ENCODE peak calls at places on chromosomes 3 and 15, in four cellular contexts. One of them, this sample, is unnamed.

GRCh38 chr3:105409364-105409763 is 42.7 kb downstream of the ALCAM start:
- DNase-seq in NCI-H1930: no peak
- DNase-seq in neuronal stem cell: no peak
- DNase-seq in amniotic stem cell: no peak
- DNase-seq in this sample: no peak

GRCh38 chr3:67460841-67461240 is 193.6 kb downstream of the SUCLG2 start:
- DNase-seq in NCI-H1930: no peak
- DNase-seq in neuronal stem cell: no peak
- DNase-seq in amniotic stem cell: no peak
- DNase-seq in this sample: no peak

GRCh38 chr3:141402476-141403171 is 34.3 kb downstream of the ZBTB38 start:
- DNase-seq in neuronal stem cell: peak
- DNase-seq in amniotic stem cell: no peak
- DNase-seq in NCI-H1930: no peak
- DNase-seq in this sample: peak

GRCh38 chr15:25170113-25170731 is 215.4 kb downstream of the SNRPN start:
- DNase-seq in neuronal stem cell: no peak
- DNase-seq in NCI-H1930: no peak
- DNase-seq in amniotic stem cell: no peak
- DNase-seq in this sample: no peak

GRCh38 chr15:78991476-78991875 is 46.6 kb upstream of the CTSH start:
- DNase-seq in neuronal stem cell: no peak
- DNase-seq in amniotic stem cell: no peak
- DNase-seq in NCI-H1930: no peak
- DNase-seq in this sample: no peak

GRCh38 chr3:61168286-61168685 is 83.0 kb downstream of the FHIT start:
- DNase-seq in NCI-H1930: no peak
- DNase-seq in amniotic stem cell: no peak
- DNase-seq in neuronal stem cell: no peak
- DNase-seq in this sample: no peak

GRCh38 chr3:17157713-17158112 is 273.0 kb downstream of the PLCL2 start:
- DNase-seq in neuronal stem cell: no peak
- DNase-seq in NCI-H1930: no peak
- DNase-seq in amniotic stem cell: no peak
- DNase-seq in this sample: no peak

GRCh38 chr3:174352227-174352626 is 506.9 kb upstream of the NAALADL2 start:
- DNase-seq in neuronal stem cell: no peak
- DNase-seq in NCI-H1930: no peak
- DNase-seq in amniotic stem cell: no peak
- DNase-seq in this sample: no peak

GRCh38 chr15:33292718-33293307 is 18.0 kb upstream of the RYR3 start:
- DNase-seq in neuronal stem cell: peak
- DNase-seq in NCI-H1930: peak
- DNase-seq in amniotic stem cell: peak
- DNase-seq in this sample: peak

GRCh38 chr15:69086427-69087205 is 72.1 kb downstream of the NOX5 start:
- DNase-seq in neuronal stem cell: no peak
- DNase-seq in NCI-H1930: no peak
- DNase-seq in amniotic stem cell: no peak
- DNase-seq in this sample: no peak

GRCh38 chr15:41689834-41690233 is 29.6 kb downstream of the MGA start:
- DNase-seq in amniotic stem cell: no peak
- DNase-seq in neuronal stem cell: no peak
- DNase-seq in NCI-H1930: no peak
- DNase-seq in this sample: no peak

GRCh38 chr3:146350852-146351251 is 99.9 kb upstream of the PLSCR4 start:
- DNase-seq in neuronal stem cell: no peak
- DNase-seq in amniotic stem cell: no peak
- DNase-seq in NCI-H1930: no peak
- DNase-seq in this sample: no peak

GRCh38 chr15:70533931-70534742 is 229.2 kb downstream of the UACA start:
- DNase-seq in neuronal stem cell: no peak
- DNase-seq in amniotic stem cell: no peak
- DNase-seq in NCI-H1930: no peak
- DNase-seq in this sample: no peak

GRCh38 chr15:81939604-81940440 is 106.0 kb downstream of the MEX3B start:
- DNase-seq in NCI-H1930: no peak
- DNase-seq in amniotic stem cell: no peak
- DNase-seq in neuronal stem cell: peak
- DNase-seq in this sample: peak

GRCh38 chr3:177441281-177441812 is 244.1 kb upstream of the TBL1XR1 start:
- DNase-seq in neuronal stem cell: no peak
- DNase-seq in amniotic stem cell: no peak
- DNase-seq in NCI-H1930: no peak
- DNase-seq in this sample: no peak

GRCh38 chr15:95825198-95825597 is 505.3 kb upstream of the NR2F2 start:
- DNase-seq in neuronal stem cell: no peak
- DNase-seq in NCI-H1930: no peak
- DNase-seq in amniotic stem cell: no peak
- DNase-seq in this sample: no peak

GRCh38 chr3:52200981-52201679 is 3.2 kb downstream of the ALAS1 start:
- DNase-seq in neuronal stem cell: no peak
- DNase-seq in amniotic stem cell: no peak
- DNase-seq in NCI-H1930: no peak
- DNase-seq in this sample: no peak

GRCh38 chr15:100712226-100712625 is 109.8 kb downstream of the ASB7 start:
- DNase-seq in neuronal stem cell: no peak
- DNase-seq in NCI-H1930: no peak
- DNase-seq in amniotic stem cell: no peak
- DNase-seq in this sample: no peak

GRCh38 chr3:10522646-10523303 is 17.4 kb upstream of the ATP2B2 start:
- DNase-seq in neuronal stem cell: no peak
- DNase-seq in amniotic stem cell: no peak
- DNase-seq in NCI-H1930: no peak
- DNase-seq in this sample: no peak

GRCh38 chr15:85583404-85584390 is 203.3 kb downstream of the AKAP13 start:
- DNase-seq in NCI-H1930: no peak
- DNase-seq in neuronal stem cell: peak
- DNase-seq in amniotic stem cell: no peak
- DNase-seq in this sample: peak

GRCh38 chr3:76500746-76501275 is 539.1 kb upstream of the ROBO2 start:
- DNase-seq in neuronal stem cell: no peak
- DNase-seq in amniotic stem cell: peak
- DNase-seq in NCI-H1930: no peak
- DNase-seq in this sample: no peak

GRCh38 chr3:45145681-45146614 is at the start of gene CDCP1:
- DNase-seq in amniotic stem cell: no peak
- DNase-seq in NCI-H1930: no peak
- DNase-seq in neuronal stem cell: no peak
- DNase-seq in this sample: no peak

GRCh38 chr3:37179144-37179967 is 5.0 kb upstream of the LRRFIP2 start:
- DNase-seq in neuronal stem cell: no peak
- DNase-seq in NCI-H1930: no peak
- DNase-seq in amniotic stem cell: no peak
- DNase-seq in this sample: peak

GRCh38 chr3:71313844-71314243 is 269.7 kb downstream of the FOXP1 start:
- DNase-seq in neuronal stem cell: no peak
- DNase-seq in NCI-H1930: no peak
- DNase-seq in amniotic stem cell: no peak
- DNase-seq in this sample: no peak

GRCh38 chr3:51276046-51276445 is 109.0 kb upstream of the MANF start:
- DNase-seq in neuronal stem cell: no peak
- DNase-seq in NCI-H1930: no peak
- DNase-seq in amniotic stem cell: no peak
- DNase-seq in this sample: no peak

GRCh38 chr15:41698779-41699178 is 38.6 kb downstream of the MGA start:
- DNase-seq in neuronal stem cell: no peak
- DNase-seq in NCI-H1930: no peak
- DNase-seq in amniotic stem cell: no peak
- DNase-seq in this sample: no peak

GRCh38 chr3:157532529-157533297 is 29.5 kb upstream of the VEPH1 start:
- DNase-seq in amniotic stem cell: peak
- DNase-seq in neuronal stem cell: peak
- DNase-seq in NCI-H1930: peak
- DNase-seq in this sample: peak

GRCh38 chr3:71035886-71036285 is 547.6 kb downstream of the FOXP1 start:
- DNase-seq in NCI-H1930: no peak
- DNase-seq in amniotic stem cell: no peak
- DNase-seq in neuronal stem cell: no peak
- DNase-seq in this sample: no peak

GRCh38 chr3:33439421-33440327 is 531 bp downstream of the UBP1 start:
- DNase-seq in neuronal stem cell: peak
- DNase-seq in NCI-H1930: no peak
- DNase-seq in amniotic stem cell: peak
- DNase-seq in this sample: peak

GRCh38 chr3:66121288-66121687 is 82.6 kb upstream of the MAGI1 start:
- DNase-seq in neuronal stem cell: no peak
- DNase-seq in NCI-H1930: no peak
- DNase-seq in amniotic stem cell: no peak
- DNase-seq in this sample: no peak

GRCh38 chr15:45093622-45094357 is 20.2 kb downstream of the DUOX2 start:
- DNase-seq in amniotic stem cell: no peak
- DNase-seq in NCI-H1930: no peak
- DNase-seq in neuronal stem cell: no peak
- DNase-seq in this sample: no peak

GRCh38 chr3:22045882-22046281 is 294.9 kb upstream of the ZNF385D start:
- DNase-seq in neuronal stem cell: no peak
- DNase-seq in amniotic stem cell: no peak
- DNase-seq in NCI-H1930: peak
- DNase-seq in this sample: no peak

GRCh38 chr3:186099178-186099577 is 9.7 kb downstream of the ETV5 start:
- DNase-seq in amniotic stem cell: peak
- DNase-seq in neuronal stem cell: no peak
- DNase-seq in NCI-H1930: no peak
- DNase-seq in this sample: no peak

GRCh38 chr15:78621810-78622402 is 1.1 kb upstream of the CHRNA3 start:
- DNase-seq in NCI-H1930: no peak
- DNase-seq in amniotic stem cell: no peak
- DNase-seq in neuronal stem cell: no peak
- DNase-seq in this sample: no peak

GRCh38 chr3:194139977-194140351 is 4.0 kb downstream of the HES1 start:
- DNase-seq in NCI-H1930: no peak
- DNase-seq in neuronal stem cell: no peak
- DNase-seq in amniotic stem cell: no peak
- DNase-seq in this sample: no peak

GRCh38 chr3:33030802-33031201 is 66.1 kb downstream of the GLB1 start:
- DNase-seq in NCI-H1930: no peak
- DNase-seq in amniotic stem cell: no peak
- DNase-seq in neuronal stem cell: no peak
- DNase-seq in this sample: peak

GRCh38 chr3:79369306-79369705 is 398.5 kb downstream of the ROBO1 start:
- DNase-seq in NCI-H1930: no peak
- DNase-seq in neuronal stem cell: no peak
- DNase-seq in amniotic stem cell: no peak
- DNase-seq in this sample: no peak

GRCh38 chr3:195701042-195701910 is 19.5 kb upstream of the MUC20 start:
- DNase-seq in amniotic stem cell: no peak
- DNase-seq in NCI-H1930: no peak
- DNase-seq in neuronal stem cell: no peak
- DNase-seq in this sample: no peak

This sample was measured in activated CD8-positive, alpha-beta T cell treated with anti-CD3 and anti-CD28 coated beads for 36 hours.